ENCODE peak calls at places on chromosomes 11 and 22, in four cellular contexts. K is IMR-90, W is HepG2, V is K562. Y is an unnamed sample.

GRCh38 chr11:8006349-8006977 is 19.3 kb downstream of the EIF3F start:
- DNase-seq in K (peak), W (peak), V (peak), Y (peak)

GRCh38 chr11:403021-403760 is 9.2 kb downstream of the PKP3 start:
- DNase-seq in K (no peak), W (no peak), V (no peak), Y (no peak)

GRCh38 chr22:46072030-46072881 is 78.1 kb upstream of the PPARA start:
- DNase-seq in K (peak), W (no peak), V (no peak), Y (no peak)

GRCh38 chr11:33970984-33971466 is 79.1 kb upstream of the LMO2 start:
- DNase-seq in K (peak), W (peak), V (peak), Y (peak)

GRCh38 chr11:106456651-106457050 is 379.2 kb downstream of the AASDHPPT start:
- DNase-seq in K (peak), W (no peak), V (no peak), Y (no peak)

GRCh38 chr11:127962416-127962815 is 624.9 kb downstream of the ETS1 start:
- DNase-seq in K (no peak), W (no peak), V (no peak), Y (no peak)

GRCh38 chr11:13551834-13552233 is 56.0 kb upstream of the PTH start:
- DNase-seq in K (no peak), W (no peak), V (no peak), Y (no peak)

GRCh38 chr22:20037419-20037818 is 16.5 kb downstream of the TANGO2 start:
- DNase-seq in K (no peak), W (no peak), V (no peak), Y (no peak)

GRCh38 chr11:3037041-3037944 is 19.9 kb downstream of the CARS1 start:
- DNase-seq in K (peak), W (peak), V (peak), Y (peak)

GRCh38 chr11:7759010-7759409 is 37.7 kb downstream of the OR5P2 start:
- DNase-seq in K (no peak), W (no peak), V (no peak), Y (no peak)

GRCh38 chr22:47177334-47177815 is 414.9 kb downstream of the TBC1D22A start:
- DNase-seq in K (no peak), W (no peak), V (no peak), Y (no peak)

GRCh38 chr11:31809543-31809856 is 1.6 kb downstream of the PAX6 start:
- DNase-seq in K (no peak), W (no peak), V (no peak), Y (no peak)

GRCh38 chr22:35883028-35883620 is 145.5 kb downstream of the RBFOX2 start:
- DNase-seq in K (peak), W (no peak), V (no peak), Y (peak)

GRCh38 chr22:36461665-36462474 is 19.6 kb downstream of the TXN2 start:
- DNase-seq in K (peak), W (peak), V (no peak), Y (peak)

GRCh38 chr11:74951241-74951640 is 2.2 kb downstream of the SPCS2 start:
- DNase-seq in K (no peak), W (no peak), V (no peak), Y (no peak)

GRCh38 chr11:47477323-47477722 is 28.4 kb upstream of the RAPSN start:
- DNase-seq in K (peak), W (no peak), V (no peak), Y (no peak)

GRCh38 chr11:74474316-74474715 is 7.0 kb upstream of the KCNE3 start:
- DNase-seq in K (no peak), W (no peak), V (no peak), Y (no peak)

GRCh38 chr22:23180301-23180892 is at the start of gene BCR:
- DNase-seq in K (peak), W (no peak), V (peak), Y (peak)

DNA sequence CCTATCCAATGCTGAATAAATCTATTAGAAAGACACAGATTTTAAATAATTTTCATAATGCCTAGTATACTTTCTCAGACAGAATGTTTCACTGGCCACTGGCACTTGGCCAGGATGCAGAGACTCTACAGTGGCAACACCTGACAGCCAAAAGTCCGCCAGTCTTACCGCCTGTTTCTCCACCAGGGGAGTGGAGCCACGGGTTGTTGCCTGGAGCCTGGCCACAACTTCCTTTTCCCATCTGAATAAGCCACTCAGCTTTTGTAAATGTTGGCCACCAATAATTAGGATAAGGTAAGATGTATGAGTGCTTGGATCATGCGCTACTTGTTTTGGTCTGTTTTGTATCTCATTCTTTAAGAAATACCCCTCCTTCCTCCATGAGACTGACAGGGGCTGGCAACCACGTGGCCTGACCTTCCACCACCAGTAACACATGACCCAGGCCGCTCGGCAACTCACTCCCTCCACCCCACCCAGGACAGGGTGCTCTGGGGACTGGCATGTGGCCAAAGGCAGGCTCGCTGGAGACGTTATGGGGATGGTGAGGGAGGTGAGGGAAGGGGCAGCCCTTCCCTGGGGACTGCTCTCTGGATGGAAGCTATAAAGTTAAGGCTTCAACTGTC is 93.0 kb upstream of the BID start:
- DNase-seq in K (no peak), W (no peak), V (peak), Y (no peak)
- TF ChIP-seq BHLHE40 in K (no peak), W (no peak), V (no peak), Y (no peak)

GRCh38 chr11:83682645-83682973 is 396.4 kb upstream of the CCDC90B start:
- DNase-seq in K (no peak), W (no peak), V (peak), Y (no peak)
- TF ChIP-seq MAZ in K (no peak), W (no peak), V (no peak), Y (no peak)

GRCh38 chr11:119479685-119480275 is 56.8 kb upstream of the THY1 start:
- DNase-seq in K (peak), W (peak), V (peak), Y (peak)
- TF ChIP-seq BHLHE40 in K (no peak), W (no peak), V (peak), Y (no peak)

GRCh38 chr11:130786586-130786985 is 129.7 kb downstream of the SNX19 start:
- DNase-seq in K (no peak), W (no peak), V (no peak), Y (no peak)

GRCh38 chr11:130786987-130787688 is 129.1 kb downstream of the SNX19 start:
- DNase-seq in K (peak), W (no peak), V (no peak), Y (no peak)

GRCh38 chr11:130783322-130783721 is 133.0 kb downstream of the SNX19 start:
- DNase-seq in K (no peak), W (no peak), V (no peak), Y (no peak)

GRCh38 chr11:130782361-130783221 is 133.7 kb downstream of the SNX19 start:
- DNase-seq in K (peak), W (no peak), V (no peak), Y (no peak)

GRCh38 chr11:130785376-130786110 is 130.7 kb downstream of the SNX19 start:
- DNase-seq in K (peak), W (no peak), V (peak), Y (no peak)
- TF ChIP-seq MAZ in K (no peak), W (no peak), V (no peak), Y (no peak)

GRCh38 chr11:77661670-77662069 is 24.1 kb upstream of the CLNS1A start:
- DNase-seq in K (no peak), W (no peak), V (no peak), Y (no peak)

GRCh38 chr11:77656362-77656761 is 18.8 kb upstream of the CLNS1A start:
- DNase-seq in K (no peak), W (peak), V (no peak), Y (no peak)

GRCh38 chr11:77660947-77661346 is 23.4 kb upstream of the CLNS1A start:
- DNase-seq in K (no peak), W (no peak), V (no peak), Y (no peak)

GRCh38 chr11:77654770-77655434 is 17.3 kb upstream of the CLNS1A start:
- DNase-seq in K (peak), W (no peak), V (peak), Y (no peak)

GRCh38 chr11:77658213-77659013 is 20.8 kb upstream of the CLNS1A start:
- DNase-seq in K (peak), W (no peak), V (peak), Y (no peak)
- TF ChIP-seq BHLHE40 in K (no peak), W (no peak), V (no peak), Y (no peak)

Y was measured in A549.